ENCODE peak calls at places on chromosomes 1 and 21, in seven cellular contexts. F is EL, Z is WTC11, B is K562, Q is left cardiac atrium, V is Calu3, J is astrocyte of the spinal cord. S is an unnamed sample.

GRCh38 chr1:65952692-65953091 is 160.0 kb downstream of the PDE4B start:
- DNase-seq in F (peak), Z (no peak), B (no peak), Q (no peak), V (no peak), J (peak), S (no peak)

GRCh38 chr1:208437416-208437815 is 193.2 kb upstream of the PLXNA2 start:
- DNase-seq in F (peak), Z (no peak), B (no peak), Q (no peak), V (no peak), J (peak), S (no peak)

GRCh38 chr1:153937331-153937730 is 9.2 kb downstream of the DENND4B start:
- DNase-seq in F (no peak), Z (no peak), B (no peak), Q (no peak), V (no peak), J (no peak), S (no peak)

GRCh38 chr1:2045468-2046224 is 4.6 kb upstream of the PRKCZ start:
- DNase-seq in F (no peak), Z (no peak), B (no peak), Q (no peak), V (no peak), J (no peak), S (no peak)

GRCh38 chr1:225755668-225756294 is 21.8 kb upstream of the SRP9 start:
- DNase-seq in F (no peak), Z (no peak), B (no peak), Q (no peak), V (no peak), J (no peak), S (no peak)

GRCh38 chr1:212650228-212650627 is 41.7 kb downstream of the ATF3 start:
- DNase-seq in F (no peak), Z (no peak), B (no peak), Q (no peak), V (no peak), J (no peak), S (no peak)

GRCh38 chr21:41648591-41649031 is 118.2 kb downstream of the RIPK4 start:
- DNase-seq in F (peak), Z (no peak), B (no peak), Q (no peak), V (no peak), J (peak), S (no peak)

GRCh38 chr1:36879613-36880012 is 154.7 kb downstream of the GRIK3 start:
- DNase-seq in F (no peak), Z (no peak), B (no peak), Q (no peak), V (no peak), J (no peak), S (no peak)

GRCh38 chr1:223175032-223175431 is 32.0 kb upstream of the TLR5 start:
- DNase-seq in F (peak), Z (peak), B (no peak), Q (no peak), V (peak), J (no peak), S (peak)

GRCh38 chr1:178417858-178418257 is 78.9 kb downstream of the CLEC20A start:
- DNase-seq in F (peak), Z (no peak), B (no peak), Q (no peak), V (peak), J (peak), S (no peak)

GRCh38 chr1:197902131-197902453 is 338 bp upstream of the C1orf53 start:
- DNase-seq in F (no peak), Z (no peak), B (no peak), Q (no peak), V (no peak), J (no peak), S (no peak)

GRCh38 chr1:51861669-51862068 is 16.9 kb downstream of the NRDC start:
- DNase-seq in F (peak), Z (no peak), B (no peak), Q (no peak), V (no peak), J (peak), S (no peak)

GRCh38 chr1:20233394-20233793 is 47.1 kb upstream of the PLA2G2C start:
- DNase-seq in F (peak), Z (no peak), B (peak), Q (no peak), V (no peak), J (peak), S (no peak)

GRCh38 chr1:117162806-117163205 is 41.3 kb upstream of the TRIM45 start:
- DNase-seq in F (no peak), Z (no peak), B (no peak), Q (no peak), V (no peak), J (no peak), S (peak)

GRCh38 chr1:207031016-207031415 is 1.5 kb downstream of the C1orf116 start:
- DNase-seq in F (no peak), Z (no peak), B (no peak), Q (no peak), V (no peak), J (no peak), S (no peak)

GRCh38 chr1:222057162-222057561 is 315.3 kb upstream of the DUSP10 start:
- DNase-seq in F (no peak), Z (no peak), B (no peak), Q (no peak), V (no peak), J (no peak), S (no peak)

GRCh38 chr1:157105988-157106812 is 6.6 kb upstream of the ETV3L start:
- DNase-seq in F (peak), Z (no peak), B (no peak), Q (peak), V (peak), J (peak), S (peak)

GRCh38 chr1:169484683-169485426 is 889 bp downstream of the SLC19A2 start:
- DNase-seq in F (peak), Z (no peak), B (peak), Q (peak), V (peak), J (peak), S (peak)